ENCODE peak calls at places on chromosomes 4 and X, in seven cellular contexts. Q is GM12891, R is prostate gland, F is IMR-90, V is H1, Y is suprapubic skin, I is ovary. M is an unnamed sample.

GRCh38 chrX:23246001-23246400 is 88.6 kb upstream of the PTCHD1 start:
- DNase-seq in V (no peak), F (no peak), Q (no peak), I (no peak), Y (no peak), R (no peak), M (no peak)

GRCh38 chrX:13000311-13000811 is 25.5 kb downstream of the TMSB4X start:
- DNase-seq in I (no peak), F (no peak), Q (no peak), R (peak; percentile 10), Y (no peak), V (no peak), M (no peak)

GRCh38 chr4:134906404-134907023 is 704.9 kb upstream of the PABPC4L start:
- DNase-seq in R (no peak), Y (no peak), V (no peak), I (no peak), F (no peak), Q (no peak), M (no peak)

GRCh38 chr4:26557164-26557563 is 26.7 kb upstream of the TBC1D19 start:
- DNase-seq in I (no peak), F (peak; percentile 95), Q (no peak), V (no peak), Y (no peak), R (no peak), M (no peak)

GRCh38 chr4:21470531-21470930 is 478.0 kb downstream of the KCNIP4 start:
- DNase-seq in V (no peak), F (no peak), Q (no peak), R (no peak), Y (no peak), I (no peak), M (no peak)

GRCh38 chrX:118565853-118566252 is 70.2 kb downstream of the DOCK11 start:
- DNase-seq in Y (no peak), V (no peak), Q (no peak), I (no peak), F (no peak), R (no peak), M (no peak)

GRCh38 chr4:139887378-139887801 is 221.8 kb downstream of the MGST2 start:
- DNase-seq in F (peak; percentile 19), R (no peak), I (no peak), Q (no peak), Y (no peak), V (no peak), M (no peak)

GRCh38 chr4:80709082-80709869 is 321.2 kb upstream of the BMP3 start:
- DNase-seq in I (no peak), F (no peak), V (no peak), Q (no peak), Y (no peak), R (no peak), M (no peak)

GRCh38 chrX:27008486-27008885 is 454.7 kb downstream of the PPP4R3C start:
- DNase-seq in V (no peak), F (no peak), I (no peak), Y (no peak), Q (no peak), R (no peak), M (no peak)

DNA sequence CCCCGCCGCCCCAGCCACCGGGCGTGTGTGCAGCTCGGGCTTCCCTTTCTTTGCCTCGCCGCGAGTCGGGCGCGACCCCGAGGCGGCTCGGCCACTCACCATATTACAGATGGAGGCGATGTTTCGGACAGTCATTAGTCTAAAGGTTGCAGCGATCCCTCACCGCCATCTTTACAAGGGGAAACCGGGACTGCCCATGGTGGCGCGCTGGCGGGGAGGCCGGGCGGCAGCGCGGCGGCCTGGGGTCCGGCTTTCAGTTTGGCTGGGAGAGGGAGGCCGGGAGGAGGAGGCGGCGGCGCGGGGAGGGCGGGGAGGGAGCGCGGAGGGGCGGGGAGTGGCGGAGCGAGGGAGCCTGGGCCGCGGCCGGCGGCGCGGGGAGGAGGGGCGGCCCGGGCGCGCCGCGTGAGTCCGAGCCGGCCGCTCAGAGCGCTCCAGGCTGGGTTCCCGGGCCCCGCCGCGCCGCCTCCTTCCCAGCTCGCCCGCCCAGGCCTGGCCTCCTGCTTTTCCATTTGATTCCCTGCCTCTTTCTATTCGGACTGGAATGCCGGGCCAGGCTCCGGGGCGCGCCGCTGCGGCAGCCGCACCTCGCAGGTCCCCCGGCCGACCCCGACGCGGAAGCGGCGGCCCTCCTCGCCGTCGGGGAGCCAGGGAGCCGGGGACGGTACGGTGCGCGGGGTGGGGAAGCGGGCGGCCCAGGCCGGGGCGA is at the start of gene USP46:
- DNase-seq in R (peak; percentile 67), I (peak; percentile 82), V (no peak), Q (peak; percentile 83), F (peak; percentile 69), Y (peak; percentile 84), M (peak; percentile 8)
- TF ChIP-seq POLR2A in R (peak; percentile 29), I (peak; percentile 40), V (peak; percentile 44), Q (peak; percentile 55), F (no peak), Y (no peak), M (no peak)

GRCh38 chr4:61173799-61174198 is 26.3 kb upstream of the ADGRL3 start:
- DNase-seq in I (no peak), R (no peak), Q (no peak), Y (no peak), F (peak; percentile 1), V (no peak), M (no peak)

GRCh38 chr4:61180405-61180804 is 19.7 kb upstream of the ADGRL3 start:
- DNase-seq in Q (no peak), I (no peak), R (no peak), F (no peak), V (no peak), Y (no peak), M (no peak)

GRCh38 chr4:61177361-61177760 is 22.8 kb upstream of the ADGRL3 start:
- DNase-seq in Q (no peak), F (no peak), R (no peak), I (no peak), V (no peak), Y (no peak), M (no peak)

DNA sequence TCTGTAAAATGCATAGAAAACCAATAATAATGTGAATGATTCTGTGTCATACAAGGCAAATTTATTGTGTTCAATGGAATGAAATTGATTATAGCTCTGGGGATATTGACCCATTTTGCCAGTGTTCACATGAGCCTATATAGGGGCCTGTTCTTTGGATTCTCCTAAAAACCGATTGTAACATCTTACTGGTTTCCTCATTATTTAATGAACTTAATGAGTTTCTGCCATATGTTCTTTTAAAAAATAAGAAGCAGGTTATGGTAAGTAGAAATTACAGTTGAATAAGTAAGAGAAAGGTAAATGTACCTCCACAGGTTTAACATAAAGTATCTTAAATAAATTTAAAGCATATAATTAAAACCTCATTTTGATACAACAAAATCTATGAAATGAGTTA is 24.6 kb upstream of the ADGRL3 start:
- DNase-seq in R (no peak), V (no peak), I (no peak), F (no peak), Q (no peak), Y (no peak), M (no peak)
- TF ChIP-seq POLR2A in R (no peak), V (no peak), I (no peak), F (no peak), Q (no peak), Y (no peak), M (no peak)

DNA sequence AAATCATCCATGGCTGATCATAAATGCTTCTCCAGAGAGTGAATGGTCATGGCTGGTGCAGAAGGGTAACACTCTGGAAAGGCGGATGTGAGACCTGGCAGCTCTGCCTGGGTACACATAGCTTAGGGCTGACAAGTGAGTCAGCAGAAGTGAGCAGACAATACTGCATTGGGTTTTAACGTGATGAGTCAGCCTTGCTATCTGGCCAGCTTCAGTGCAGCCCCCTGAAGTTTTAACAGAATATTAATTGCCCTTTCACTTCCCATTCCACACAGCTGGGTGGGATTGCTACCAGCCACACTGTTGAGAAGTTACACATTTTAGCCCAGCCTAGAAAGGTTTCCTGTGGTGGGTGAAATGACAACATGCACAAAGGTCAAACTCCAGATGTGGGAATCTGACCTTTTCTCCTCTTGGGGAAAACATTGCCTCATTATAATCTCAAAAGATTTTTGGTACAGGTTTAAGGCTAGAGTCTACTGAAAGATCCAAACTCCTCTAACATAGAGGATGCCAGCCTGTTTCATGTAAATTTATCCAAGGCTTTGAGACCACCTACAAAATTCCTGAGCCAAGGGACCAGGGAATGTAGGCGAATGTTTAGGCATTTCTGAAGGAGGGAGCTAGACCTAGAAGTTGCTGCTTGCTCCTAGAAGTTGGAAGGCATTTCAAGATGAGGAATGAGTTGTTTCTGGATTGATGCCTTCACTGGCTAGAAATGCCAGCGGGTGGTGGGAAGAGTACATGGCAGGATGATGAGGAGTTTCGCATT is 230.3 kb upstream of the PGRMC2 start:
- DNase-seq in I (peak; percentile 59), R (no peak), Q (peak; percentile 41), Y (no peak), V (no peak), F (peak; percentile 98), M (no peak)
- TF ChIP-seq POLR2A in I (no peak), R (no peak), Q (no peak), Y (no peak), V (no peak), F (peak; percentile 28), M (no peak)

GRCh38 chrX:15340867-15341266 is 5.5 kb upstream of the PIGA start:
- DNase-seq in R (no peak), V (no peak), Y (no peak), I (no peak), F (no peak), Q (no peak), M (no peak)

GRCh38 chrX:15334561-15334960 is 762 bp downstream of the PIGA start:
- DNase-seq in Q (no peak), I (no peak), Y (no peak), V (no peak), R (no peak), F (peak; percentile 23), M (no peak)

GRCh38 chrX:15336023-15336413 is 695 bp upstream of the PIGA start:
- DNase-seq in R (peak; percentile 30), Y (no peak), V (no peak), Q (no peak), F (peak; percentile 84), I (no peak), M (no peak)

DNA sequence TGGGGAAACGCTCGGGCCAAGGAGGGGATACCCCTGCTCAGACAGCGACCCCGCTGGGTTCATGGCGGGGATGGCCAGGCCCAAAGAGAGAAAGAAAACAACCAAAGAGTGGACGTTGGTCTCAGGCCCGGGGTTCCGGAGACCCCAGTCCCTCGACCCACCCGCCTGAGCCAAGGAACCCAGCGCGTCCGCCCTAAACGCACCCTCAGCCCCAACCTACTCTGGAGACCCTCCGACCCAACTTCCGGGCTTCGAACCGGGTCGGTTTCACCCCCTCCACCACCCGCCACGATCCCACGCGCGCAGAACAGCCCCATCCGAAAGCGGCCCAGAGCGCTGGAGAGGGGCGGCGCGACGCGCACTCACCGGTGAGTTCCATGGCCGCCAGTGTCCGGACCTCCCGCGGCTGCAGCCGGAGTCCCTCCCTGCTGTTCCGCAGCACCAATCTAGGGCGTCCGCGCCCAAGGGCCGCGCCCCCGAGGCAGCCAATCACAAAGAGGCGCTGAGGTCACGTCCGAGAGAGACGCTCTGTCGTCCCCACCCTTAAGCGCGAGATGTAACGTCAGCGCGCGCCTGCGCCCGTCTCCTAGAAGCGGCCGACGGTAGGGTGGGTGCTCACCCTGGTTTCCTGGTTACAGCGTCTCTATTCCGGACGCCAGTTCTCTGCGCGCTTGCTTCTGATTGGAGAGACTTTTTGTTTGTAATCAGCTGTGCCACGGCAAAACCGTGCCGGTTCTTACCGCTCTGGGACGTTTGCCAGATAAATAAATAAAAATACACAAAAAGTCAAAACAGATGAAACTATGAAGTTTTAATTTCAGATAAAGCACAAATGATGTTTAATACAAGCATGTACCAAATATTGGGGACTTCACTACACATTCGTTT is at the start of gene PIGA:
- DNase-seq in V (peak; percentile 83), Y (peak; percentile 96), Q (peak; percentile 74), I (peak; percentile 92), F (peak; percentile 96), R (peak; percentile 93), M (peak; percentile 73)
- TF ChIP-seq POLR2A in V (no peak), Y (peak; percentile 79), Q (peak; percentile 63), I (peak; percentile 95), F (peak; percentile 82), R (peak; percentile 94), M (no peak)

GRCh38 chrX:150898343-150899190 is at the start of gene CD99L2:
- DNase-seq in R (peak; percentile 82), F (peak; percentile 78), V (peak; percentile 53), Q (peak; percentile 77), I (peak; percentile 90), Y (peak; percentile 87), M (peak; percentile 54)
- TF ChIP-seq POLR2A in R (peak; percentile 23), F (peak; percentile 66), V (no peak), Q (peak; percentile 41), I (no peak), Y (no peak), M (peak; percentile 54)

M was measured in esophagus squamous epithelium.